ENCODE peak calls at places on chromosomes 7 and 10, in seven cellular contexts. U is endothelial cell, S is GM12864, L is A549, G is AG09319, E is CD14-positive monocyte, N is lower leg skin. R is an unnamed sample.

GRCh38 chr10:121324678-121325213 is 273.5 kb downstream of the FGFR2 start:
- DNase-seq in S (no peak), E (no peak), L (peak), U (no peak), N (no peak), G (no peak), R (no peak)

GRCh38 chr10:61904711-61905445 is 3.4 kb downstream of the ARID5B start:
- DNase-seq in L (peak), N (peak), S (no peak), U (no peak), G (peak), E (peak), R (no peak)

GRCh38 chr7:139345042-139345441 is 3.9 kb downstream of the FMC1 start:
- DNase-seq in G (no peak), U (no peak), E (no peak), S (no peak), N (no peak), L (no peak), R (no peak)

GRCh38 chr7:158236400-158236799 is 351.2 kb downstream of the PTPRN2 start:
- DNase-seq in S (no peak), N (no peak), E (no peak), L (no peak), U (no peak), G (no peak), R (no peak)

GRCh38 chr10:97540669-97541500 is 31.7 kb upstream of the ANKRD2 start:
- DNase-seq in U (no peak), E (no peak), S (no peak), N (no peak), G (no peak), L (no peak), R (no peak)

GRCh38 chr10:74923556-74923955 is 97.2 kb downstream of the KAT6B start:
- DNase-seq in G (no peak), S (no peak), U (no peak), L (no peak), N (no peak), E (no peak), R (no peak)

GRCh38 chr10:69232252-69232651 is 12.1 kb downstream of the HKDC1 start:
- DNase-seq in N (no peak), S (no peak), G (peak), U (no peak), L (peak), E (no peak), R (no peak)

GRCh38 chr10:17006631-17007161 is 122.9 kb downstream of the CUBN start:
- DNase-seq in S (no peak), N (no peak), G (no peak), U (no peak), E (no peak), L (no peak), R (peak)

GRCh38 chr10:103798511-103798910 is 56.9 kb downstream of the SH3PXD2A start:
- DNase-seq in L (no peak), N (no peak), S (no peak), G (no peak), U (no peak), E (no peak), R (no peak)

GRCh38 chr10:73094249-73094850 is 2.3 kb downstream of the P4HA1 start:
- DNase-seq in U (no peak), S (no peak), N (no peak), E (no peak), L (no peak), G (no peak), R (no peak)

GRCh38 chr7:128008744-128009143 is 22.5 kb downstream of the LRRC4 start:
- DNase-seq in N (no peak), E (no peak), G (no peak), S (no peak), L (no peak), U (no peak), R (no peak)

GRCh38 chr7:128011079-128011670 is 20.1 kb downstream of the LRRC4 start:
- DNase-seq in E (no peak), L (no peak), U (no peak), S (no peak), G (no peak), N (no peak), R (no peak)

GRCh38 chr7:128007293-128007680 is 23.9 kb downstream of the LRRC4 start:
- DNase-seq in G (no peak), L (no peak), S (no peak), U (no peak), N (no peak), E (no peak), R (no peak)

GRCh38 chr7:128008141-128008540 is 23.1 kb downstream of the LRRC4 start:
- DNase-seq in N (no peak), U (no peak), L (no peak), E (no peak), G (no peak), S (no peak), R (no peak)

GRCh38 chr7:128010392-128011078 is 20.7 kb downstream of the LRRC4 start:
- DNase-seq in E (no peak), S (no peak), N (no peak), U (no peak), G (no peak), L (no peak), R (no peak)
- TF ChIP-seq CTCF in E (no peak), S (peak), N (no peak), U (no peak), G (no peak), L (no peak), R (peak)

GRCh38 chr10:13956826-13957225 is 370.1 kb downstream of the PRPF18 start:
- DNase-seq in S (no peak), U (no peak), G (peak), L (no peak), N (peak), E (no peak), R (no peak)
- TF ChIP-seq CTCF in S (no peak), U (no peak), G (peak), L (no peak), N (no peak), E (no peak), R (no peak)

GRCh38 chr7:1765336-1765735 is 95.3 kb downstream of the ELFN1 start:
- DNase-seq in N (no peak), L (no peak), E (no peak), U (no peak), G (no peak), S (no peak), R (no peak)

GRCh38 chr7:1768835-1769234 is 98.8 kb downstream of the ELFN1 start:
- DNase-seq in N (no peak), S (no peak), L (peak), U (no peak), G (no peak), E (no peak), R (no peak)

GRCh38 chr7:1769286-1770200 is 99.5 kb downstream of the ELFN1 start:
- DNase-seq in N (no peak), G (no peak), S (no peak), L (no peak), U (no peak), E (no peak), R (no peak)

GRCh38 chr7:1770331-1770730 is 100.3 kb downstream of the ELFN1 start:
- DNase-seq in S (no peak), N (no peak), G (no peak), U (no peak), E (no peak), L (no peak), R (no peak)

GRCh38 chr7:1767524-1767923 is 97.4 kb downstream of the ELFN1 start:
- DNase-seq in G (no peak), L (no peak), N (no peak), S (no peak), U (no peak), E (no peak), R (no peak)
- TF ChIP-seq CTCF in G (no peak), L (no peak), N (no peak), S (peak), U (no peak), E (no peak), R (no peak)

GRCh38 chr10:100482834-100483185 is 20.0 kb downstream of the WNT8B start:
- DNase-seq in U (no peak), E (no peak), S (no peak), N (no peak), L (no peak), G (no peak), R (no peak)
- TF ChIP-seq CTCF in U (peak), E (peak), S (no peak), N (peak), L (peak), G (no peak), R (peak)

R was measured in neural crest cell.